ENCODE peak calls at places on chromosome 18, in seven cellular contexts. S is effector memory CD4-positive, alpha-beta T cell; H is effector memory CD8-positive, alpha-beta T cell; G is amniotic stem cell; T is AML-193; O is activated CD8-positive, alpha-beta memory T cell treated with anti-CD3 and anti-CD28 coated beads, Interleukin-2, amount 50 U/mL, for 4 hours; U is naive thymus-derived CD8-positive, alpha-beta T cell. Z is an unnamed sample.

GRCh38 chr18:37465922-37466321 is 99.7 kb downstream of the CELF4 start:
- DNase-seq in S (no peak), H (no peak), G (no peak), T (no peak), O (no peak), U (no peak), Z (no peak)

GRCh38 chr18:45896991-45897390 is 70.1 kb downstream of the EPG5 start:
- DNase-seq in S (no peak), H (no peak), G (no peak), T (no peak), O (no peak), U (no peak), Z (no peak)

GRCh38 chr18:67151366-67151765 is 365.2 kb downstream of the DSEL start:
- DNase-seq in S (no peak), H (no peak), G (no peak), T (no peak), O (no peak), U (no peak), Z (no peak)

GRCh38 chr18:58911766-58912165 is 47.1 kb downstream of the ZNF532 start:
- DNase-seq in S (no peak), H (no peak), G (no peak), T (no peak), O (no peak), U (no peak), Z (no peak)

GRCh38 chr18:31516432-31516831 is 18.5 kb downstream of the DSG2 start:
- DNase-seq in S (no peak), H (no peak), G (no peak), T (no peak), O (no peak), U (no peak), Z (no peak)

GRCh38 chr18:76405761-76406356 is 89.2 kb downstream of the ZNF516 start:
- DNase-seq in S (peak; percentile 18), H (peak; percentile 25), G (no peak), T (peak; percentile 20), O (peak; percentile 68), U (no peak), Z (peak; percentile 28)

GRCh38 chr18:24403076-24403475 is 5.5 kb upstream of the OSBPL1A start:
- DNase-seq in S (no peak), H (no peak), G (no peak), T (no peak), O (no peak), U (no peak), Z (no peak)

GRCh38 chr18:3089579-3089978 is 76.6 kb upstream of the LPIN2 start:
- DNase-seq in S (no peak), H (no peak), G (no peak), T (no peak), O (no peak), U (no peak), Z (no peak)

GRCh38 chr18:35282353-35282752 is 7.7 kb downstream of the ZSCAN30 start:
- DNase-seq in S (no peak), H (no peak), G (peak; percentile 72), T (no peak), O (no peak), U (no peak), Z (no peak)

GRCh38 chr18:31490387-31490786 is 7.6 kb upstream of the DSG2 start:
- DNase-seq in S (no peak), H (no peak), G (no peak), T (no peak), O (no peak), U (no peak), Z (no peak)

GRCh38 chr18:58257461-58257860 is 213.4 kb downstream of the NEDD4L start:
- DNase-seq in S (no peak), H (no peak), G (peak; percentile 31), T (no peak), O (no peak), U (no peak), Z (no peak)

GRCh38 chr18:55974521-55974920 is 386.5 kb upstream of the TCF4 start:
- DNase-seq in S (no peak), H (no peak), G (no peak), T (no peak), O (no peak), U (no peak), Z (no peak)

GRCh38 chr18:25222648-25223047 is 129.3 kb downstream of the ZNF521 start:
- DNase-seq in S (no peak), H (no peak), G (no peak), T (no peak), O (no peak), U (no peak), Z (no peak)

GRCh38 chr18:8367217-8367988 is 241.8 kb upstream of the RAB12 start:
- DNase-seq in S (no peak), H (peak; percentile 1), G (no peak), T (no peak), O (no peak), U (peak; percentile 8), Z (no peak)

GRCh38 chr18:26335139-26335933 is 109.1 kb downstream of the TAF4B start:
- DNase-seq in S (no peak), H (no peak), G (no peak), T (no peak), O (no peak), U (no peak), Z (no peak)

GRCh38 chr18:11658989-11659388 is 30.1 kb upstream of the GNAL start:
- DNase-seq in S (no peak), H (no peak), G (no peak), T (no peak), O (no peak), U (no peak), Z (no peak)

GRCh38 chr18:7146067-7146466 is 28.5 kb upstream of the LAMA1 start:
- DNase-seq in S (no peak), H (no peak), G (no peak), T (no peak), O (no peak), U (no peak), Z (no peak)

GRCh38 chr18:21439453-21439852 is 161.1 kb downstream of the ESCO1 start:
- DNase-seq in S (no peak), H (no peak), G (no peak), T (no peak), O (no peak), U (no peak), Z (no peak)

GRCh38 chr18:79396431-79397287 is 929 bp downstream of the NFATC1 start:
- DNase-seq in S (no peak), H (no peak), G (no peak), T (no peak), O (peak; percentile 50), U (peak; percentile 42), Z (no peak)

GRCh38 chr18:62610509-62611394 is 87.9 kb downstream of the ZCCHC2 start:
- DNase-seq in S (no peak), H (no peak), G (no peak), T (no peak), O (no peak), U (no peak), Z (no peak)

GRCh38 chr18:10659594-10659993 is 133.8 kb downstream of the NAPG start:
- DNase-seq in S (no peak), H (no peak), G (no peak), T (no peak), O (no peak), U (no peak), Z (no peak)

GRCh38 chr18:12391487-12392136 is 14.6 kb upstream of the AFG3L2 start:
- DNase-seq in S (peak; percentile 37), H (peak; percentile 49), G (peak; percentile 72), T (peak; percentile 46), O (peak; percentile 45), U (peak; percentile 22), Z (peak; percentile 25)

GRCh38 chr18:78766651-78767533 is 212.7 kb upstream of the SALL3 start:
- DNase-seq in S (no peak), H (no peak), G (no peak), T (no peak), O (no peak), U (no peak), Z (no peak)

GRCh38 chr18:35672897-35673296 is 91.4 kb downstream of the GALNT1 start:
- DNase-seq in S (no peak), H (no peak), G (no peak), T (no peak), O (no peak), U (no peak), Z (no peak)

GRCh38 chr18:79374408-79375171 is 21.1 kb upstream of the NFATC1 start:
- DNase-seq in S (no peak), H (no peak), G (no peak), T (no peak), O (no peak), U (no peak), Z (no peak)

GRCh38 chr18:75473316-75473715 is 45.8 kb upstream of the SMIM21 start:
- DNase-seq in S (no peak), H (no peak), G (no peak), T (no peak), O (no peak), U (no peak), Z (no peak)

GRCh38 chr18:25817571-25818237 is 272.7 kb downstream of the SS18 start:
- DNase-seq in S (no peak), H (no peak), G (no peak), T (no peak), O (no peak), U (no peak), Z (no peak)

GRCh38 chr18:3869848-3870247 is 419.9 kb downstream of the TGIF1 start:
- DNase-seq in S (no peak), H (no peak), G (peak; percentile 23), T (peak; percentile 56), O (no peak), U (no peak), Z (no peak)

GRCh38 chr18:61772293-61772848 is 120.4 kb downstream of the RNF152 start:
- DNase-seq in S (no peak), H (no peak), G (no peak), T (no peak), O (no peak), U (no peak), Z (no peak)

GRCh38 chr18:76679877-76680276 is 142.5 kb upstream of the ZNF236 start:
- DNase-seq in S (no peak), H (no peak), G (no peak), T (no peak), O (no peak), U (no peak), Z (no peak)

GRCh38 chr18:25862881-25863600 is 227.4 kb downstream of the SS18 start:
- DNase-seq in S (no peak), H (no peak), G (no peak), T (no peak), O (no peak), U (no peak), Z (no peak)

GRCh38 chr18:48806551-48807261 is 144.1 kb downstream of the SMAD7 start:
- DNase-seq in S (peak; percentile 34), H (peak; percentile 42), G (no peak), T (no peak), O (peak; percentile 13), U (no peak), Z (no peak)

GRCh38 chr18:8750954-8751415 is 45.6 kb downstream of the MTCL1 start:
- DNase-seq in S (no peak), H (no peak), G (peak; percentile 20), T (no peak), O (no peak), U (no peak), Z (no peak)

GRCh38 chr18:2900742-2901404 is 54.1 kb downstream of the EMILIN2 start:
- DNase-seq in S (no peak), H (no peak), G (no peak), T (no peak), O (no peak), U (no peak), Z (no peak)

GRCh38 chr18:12079504-12080237 is 14.0 kb upstream of the ANKRD62 start:
- DNase-seq in S (no peak), H (no peak), G (no peak), T (no peak), O (no peak), U (no peak), Z (no peak)

GRCh38 chr18:42683094-42683493 is 432.4 kb downstream of the RIT2 start:
- DNase-seq in S (no peak), H (no peak), G (no peak), T (no peak), O (no peak), U (no peak), Z (no peak)